ENCODE peak calls at places on chromosome 20, in five cellular contexts. F, U, Q, P and J are unnamed samples.
A peak's percentile ranks its signal among the peaks of the same experiment; 100 is the strongest.

GRCh38 chr20:51525241-51526104 is 17.0 kb downstream of the NFATC2 start:
- DNase-seq in Q (peak; percentile 26), U (no peak), P (no peak), F (no peak), J (peak; percentile 45)

GRCh38 chr20:60913298-60913697 is 338.8 kb upstream of the CDH4 start:
- DNase-seq in U (no peak), F (no peak), P (no peak), Q (no peak), J (no peak)

GRCh38 chr20:50223321-50223995 is 32.8 kb downstream of the CEBPB start:
- DNase-seq in Q (no peak), P (no peak), F (no peak), U (no peak), J (no peak)

GRCh38 chr20:23245553-23246128 is 105.0 kb upstream of the NXT1 start:
- DNase-seq in P (peak; percentile 66), F (no peak), U (peak; percentile 66), Q (peak; percentile 48), J (peak; percentile 77)

GRCh38 chr20:9028419-9028818 is 40.5 kb upstream of the PLCB4 start:
- DNase-seq in F (no peak), U (no peak), P (no peak), Q (no peak), J (no peak)

GRCh38 chr20:43341541-43341940 is 116.2 kb upstream of the SRSF6 start:
- DNase-seq in F (no peak), Q (no peak), U (no peak), P (no peak), J (no peak)

GRCh38 chr20:824916-825315 is 8.6 kb upstream of the FAM110A start:
- DNase-seq in F (peak; percentile 24), P (no peak), Q (peak; percentile 1), U (peak; percentile 9), J (no peak)

GRCh38 chr20:55538261-55538908 is 466.9 kb downstream of the CBLN4 start:
- DNase-seq in U (no peak), F (no peak), P (no peak), Q (no peak), J (no peak)

GRCh38 chr20:1664911-1665310 is 7.3 kb upstream of the SIRPG start:
- DNase-seq in Q (peak; percentile 37), F (no peak), P (no peak), U (peak; percentile 28), J (no peak)

GRCh38 chr20:25057234-25058050 is 497 bp downstream of the ACSS1 start:
- DNase-seq in F (peak; percentile 59), Q (peak; percentile 85), P (peak; percentile 70), U (peak; percentile 86), J (peak; percentile 51)

GRCh38 chr20:21322921-21323321 is 19.8 kb downstream of the XRN2 start:
- DNase-seq in P (no peak), U (no peak), Q (no peak), F (no peak), J (no peak)

GRCh38 chr20:7650081-7650480 is 290.2 kb downstream of the HAO1 start:
- DNase-seq in Q (no peak), P (no peak), F (no peak), U (no peak), J (no peak)

GRCh38 chr20:36097751-36098151 is 56.8 kb upstream of the EPB41L1 start:
- DNase-seq in F (no peak), P (peak; percentile 64), U (peak; percentile 53), Q (peak; percentile 40), J (peak; percentile 35)

GRCh38 chr20:363319-364078 is 16.6 kb downstream of the NRSN2 start:
- DNase-seq in P (no peak), F (no peak), Q (no peak), U (no peak), J (no peak)

GRCh38 chr20:22770240-22770800 is 185.9 kb upstream of the FOXA2 start:
- DNase-seq in P (no peak), Q (no peak), U (no peak), F (no peak), J (no peak)

GRCh38 chr20:23248524-23248923 is 102.1 kb upstream of the NXT1 start:
- DNase-seq in U (no peak), F (no peak), P (no peak), Q (no peak), J (peak; percentile 76)

GRCh38 chr20:61940491-61940890 is 125.2 kb downstream of the TAF4 start:
- DNase-seq in F (peak; percentile 39), P (peak; percentile 31), U (no peak), Q (no peak), J (no peak)

GRCh38 chr20:48760403-48760889 is 67.4 kb downstream of the PREX1 start:
- DNase-seq in F (no peak), Q (peak; percentile 32), U (peak; percentile 34), P (no peak), J (peak; percentile 84)

GRCh38 chr20:38275815-38276550 is 15.4 kb upstream of the KIAA1755 start:
- DNase-seq in P (no peak), F (no peak), U (no peak), Q (no peak), J (peak; percentile 89)

GRCh38 chr20:41587956-41588355 is 30.2 kb downstream of the CHD6 start:
- DNase-seq in P (no peak), Q (no peak), U (no peak), F (no peak), J (no peak)

GRCh38 chr20:59148713-59149493 is 14.7 kb upstream of the ZNF831 start:
- DNase-seq in P (no peak), F (no peak), U (no peak), Q (no peak), J (no peak)

GRCh38 chr20:62370115-62370806 is 3.1 kb upstream of the LAMA5 start:
- DNase-seq in F (peak; percentile 79), Q (no peak), U (peak; percentile 49), P (no peak), J (no peak)

GRCh38 chr20:37198962-37199660 is 19.8 kb upstream of the MROH8 start:
- DNase-seq in U (no peak), P (no peak), F (no peak), Q (no peak), J (no peak)

GRCh38 chr20:51029963-51030930 is 7.3 kb upstream of the KCNG1 start:
- DNase-seq in P (no peak), Q (no peak), U (no peak), F (no peak), J (no peak)

GRCh38 chr20:602357-602970 is 7.6 kb downstream of the TCF15 start:
- DNase-seq in P (no peak), U (no peak), Q (no peak), F (no peak), J (peak; percentile 27)

GRCh38 chr20:25294459-25295385 is 46.8 kb downstream of the PYGB start:
- DNase-seq in U (peak; percentile 44), Q (peak; percentile 52), F (no peak), P (peak; percentile 87), J (peak; percentile 71)

GRCh38 chr20:6034134-6034969 is 19.5 kb downstream of the LRRN4 start:
- DNase-seq in Q (no peak), U (no peak), P (no peak), F (no peak), J (peak; percentile 82)

GRCh38 chr20:4043329-4043728 is 28.0 kb upstream of the RNF24 start:
- DNase-seq in Q (no peak), F (no peak), P (no peak), U (no peak), J (no peak)

GRCh38 chr20:4040283-4041179 is 25.2 kb upstream of the RNF24 start:
- DNase-seq in U (peak; percentile 50), Q (peak; percentile 29), P (peak; percentile 34), F (no peak), J (no peak)

GRCh38 chr20:4045082-4045481 is 29.7 kb upstream of the RNF24 start:
- DNase-seq in Q (no peak), P (no peak), F (no peak), U (no peak), J (no peak)

GRCh38 chr20:4043801-4044200 is 28.4 kb upstream of the RNF24 start:
- DNase-seq in F (no peak), Q (no peak), P (no peak), U (no peak), J (no peak)

DNA sequence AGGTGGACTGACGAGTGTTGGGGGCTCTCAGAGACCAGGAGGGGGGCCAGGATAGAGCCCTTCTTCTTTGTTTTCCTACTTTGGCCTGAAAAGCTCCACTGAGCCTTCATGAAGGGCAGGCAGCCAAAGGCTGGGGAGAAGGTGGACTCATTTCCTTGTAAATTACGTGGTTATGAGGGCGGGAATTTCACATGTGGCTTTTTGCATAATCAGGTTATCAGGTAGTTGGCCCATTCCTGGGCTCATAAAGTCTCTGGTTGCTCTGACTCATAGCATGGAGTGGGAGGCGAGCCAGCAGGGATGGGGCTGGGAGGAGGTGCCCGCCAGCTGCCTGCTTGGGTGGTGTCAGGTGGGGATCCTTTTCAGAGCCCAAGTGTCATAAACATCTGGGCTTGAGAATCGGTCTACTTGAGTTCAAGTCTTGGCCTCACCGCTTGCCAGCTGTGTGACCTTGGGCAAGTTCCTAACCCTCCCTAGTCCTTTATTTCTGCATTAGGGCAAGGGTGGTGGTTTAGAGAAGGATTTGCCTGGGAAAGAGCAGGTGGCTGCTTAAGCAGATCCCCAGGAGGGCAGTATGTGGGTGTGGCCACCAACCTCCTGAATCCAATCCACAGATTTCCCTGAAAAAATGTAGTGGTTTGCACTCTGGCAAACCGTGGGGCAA is 26.5 kb upstream of the RNF24 start:
- DNase-seq in U (peak; percentile 90), P (peak; percentile 45), F (peak; percentile 60), Q (peak; percentile 90), J (peak; percentile 18)
- TF ChIP-seq POLR2AphosphoS5 in U (peak; percentile 70), P (no peak), F (peak; percentile 21), Q (peak; percentile 38), J (no peak)

GRCh38 chr20:53444386-53444785 is 149.3 kb downstream of the ZNF217 start:
- DNase-seq in U (no peak), Q (no peak), P (no peak), F (no peak), J (no peak)
- TF ChIP-seq POLR2A in U (no peak), Q (no peak), P (no peak), F (no peak), J (no peak)

DNA sequence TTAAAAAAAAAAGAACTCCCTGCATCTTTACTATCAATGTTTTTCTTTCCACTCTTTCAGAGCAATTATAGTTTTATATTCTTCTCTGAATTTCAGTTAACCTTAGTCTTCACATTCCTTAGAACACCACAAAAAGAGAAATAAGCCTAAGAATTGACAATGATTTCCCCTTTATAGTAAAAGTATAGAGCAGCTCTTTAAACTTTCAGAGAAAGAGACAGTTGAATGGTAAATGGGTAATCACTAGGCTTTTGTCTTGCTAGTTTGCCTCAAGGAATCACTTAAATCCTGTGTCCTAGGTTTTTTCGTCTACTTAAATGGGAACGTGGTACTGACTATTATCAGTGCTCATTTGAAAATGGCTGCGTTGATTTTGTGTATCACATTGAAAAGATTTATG is 31.8 kb downstream of the SLX4IP start:
- DNase-seq in F (no peak), P (no peak), U (no peak), Q (no peak), J (peak; percentile 30)
- H3K4me3 ChIP-seq in F (no peak overlapping the region), P (no peak overlapping the region), U (no peak overlapping the region), Q (no peak overlapping the region), J (no peak overlapping the region)

DNA sequence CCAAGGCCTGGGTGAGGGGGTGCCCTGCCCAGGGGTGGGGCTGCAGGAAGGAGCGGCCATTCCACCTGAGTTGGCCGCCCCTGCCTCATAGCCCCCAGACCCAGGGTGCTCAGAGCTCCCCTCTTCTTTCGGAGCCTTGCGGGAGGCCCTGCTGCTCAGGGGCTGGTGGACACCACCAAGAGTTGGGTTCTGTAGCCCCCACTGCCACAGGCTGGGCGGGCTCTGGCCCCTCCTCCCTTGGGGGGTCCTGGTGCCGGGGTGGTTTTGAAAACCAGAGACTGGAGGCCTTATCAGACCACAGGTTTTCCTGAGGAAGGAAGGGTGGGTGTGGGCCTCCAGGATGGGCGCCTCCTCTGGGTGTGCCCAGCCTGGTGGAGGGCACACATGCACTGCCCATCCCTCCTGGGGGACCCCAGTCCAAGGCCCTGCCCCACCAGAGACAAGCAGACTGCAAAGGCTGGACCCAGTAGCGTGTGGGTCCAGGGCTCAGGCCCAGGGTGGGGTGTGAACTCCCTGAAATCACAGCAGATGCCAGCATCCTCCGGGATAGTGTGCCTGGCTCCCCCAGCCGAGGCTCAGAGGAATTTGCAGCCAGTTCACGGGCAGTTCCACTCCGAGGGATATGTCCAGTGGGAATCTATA is 13.4 kb upstream of the ZBTB46 start:
- DNase-seq in U (no peak), P (no peak), F (no peak), Q (no peak), J (no peak)
- TF ChIP-seq POLR2AphosphoS5 in U (no peak), P (no peak), F (no peak), Q (no peak), J (no peak)